ENCODE peak calls at places on chromosomes 1 and 21, in ten cellular contexts. Z is Panc1; X is upper lobe of right lung; U is A673; C is foreskin fibroblast; E is fibroblast of mammary gland; V is HCT116; K is CD8-positive, alpha-beta T cell; I is lower lobe of right lung; D is dorsolateral prefrontal cortex. Q is an unnamed sample.
A peak's percentile ranks its signal among the peaks of the same experiment; 100 is the strongest.

GRCh38 chr1:235425357-235425756 is 58.1 kb downstream of the TBCE start:
- DNase-seq in Z (no peak), C (no peak), K (no peak), X (no peak), V (no peak), E (no peak), D (no peak), I (no peak), U (no peak), Q (no peak)

GRCh38 chr21:41686664-41687063 is 80.2 kb downstream of the RIPK4 start:
- DNase-seq in U (no peak), X (no peak), I (no peak), Z (no peak), C (no peak), V (no peak), K (no peak), E (no peak), D (no peak), Q (no peak)

GRCh38 chr1:21261551-21262281 is 28.5 kb downstream of the ECE1 start:
- DNase-seq in K (no peak), C (peak; percentile 98), I (peak; percentile 59), E (peak; percentile 94), V (peak; percentile 64), X (no peak), D (no peak), U (peak; percentile 41), Z (no peak), Q (peak; percentile 8)

GRCh38 chr1:206768472-206769330 is 1.9 kb upstream of the IL19 start:
- DNase-seq in E (no peak), Z (no peak), C (no peak), I (no peak), V (no peak), U (no peak), X (no peak), D (no peak), K (no peak), Q (peak; percentile 49)

GRCh38 chr1:116997011-116997410 is 4.5 kb upstream of the CD101 start:
- DNase-seq in V (no peak), U (no peak), K (no peak), X (no peak), E (peak; percentile 34), I (no peak), C (no peak), Z (no peak), D (no peak), Q (no peak)

GRCh38 chr1:52323731-52324130 is 42.3 kb downstream of the CC2D1B start:
- DNase-seq in I (no peak), K (no peak), E (no peak), U (no peak), D (no peak), C (no peak), Z (no peak), V (no peak), X (no peak), Q (no peak)

GRCh38 chr1:82614090-82614489 is 813.4 kb downstream of the ADGRL2 start:
- DNase-seq in D (no peak), E (no peak), U (no peak), C (no peak), I (no peak), K (no peak), X (no peak), Z (no peak), V (no peak), Q (no peak)

GRCh38 chr1:21946836-21947587 is 9.9 kb upstream of the HSPG2 start:
- DNase-seq in D (no peak), E (no peak), Z (no peak), X (no peak), V (no peak), C (no peak), I (no peak), K (no peak), U (no peak), Q (no peak)

GRCh38 chr1:150528196-150528595 is 12.6 kb downstream of the FALEC start:
- DNase-seq in I (no peak), U (no peak), Z (no peak), E (peak; percentile 79), V (no peak), X (no peak), K (no peak), D (no peak), C (peak; percentile 78), Q (no peak)

GRCh38 chr1:150696151-150696550 is 803 bp downstream of the GOLPH3L start:
- DNase-seq in X (no peak), Z (no peak), D (no peak), V (no peak), I (no peak), E (no peak), C (no peak), U (no peak), K (no peak), Q (no peak)

GRCh38 chr1:178284059-178284458 is 190.2 kb downstream of the RASAL2 start:
- DNase-seq in C (no peak), K (no peak), X (no peak), D (no peak), U (no peak), Z (no peak), E (no peak), I (no peak), V (no peak), Q (no peak)

GRCh38 chr1:165543651-165544452 is at the start of gene LRRC52:
- DNase-seq in E (no peak), I (peak; percentile 70), X (peak; percentile 74), V (no peak), Z (no peak), K (no peak), U (peak; percentile 44), C (no peak), D (peak; percentile 63), Q (no peak)

GRCh38 chr1:231836227-231836893 is 209.8 kb downstream of the DISC1 start:
- DNase-seq in X (no peak), Z (no peak), K (no peak), C (no peak), I (no peak), D (no peak), U (no peak), E (no peak), V (no peak), Q (no peak)

GRCh38 chr1:90936061-90936460 is 85.8 kb downstream of the ZNF644 start:
- DNase-seq in C (no peak), V (no peak), E (no peak), Z (no peak), X (no peak), K (no peak), U (no peak), I (no peak), D (no peak), Q (no peak)

GRCh38 chr1:154956557-154956956 is 658 bp upstream of the PBXIP1 start:
- DNase-seq in I (no peak), X (no peak), V (no peak), E (no peak), C (peak; percentile 34), U (no peak), Z (no peak), D (peak; percentile 81), K (no peak), Q (no peak)

GRCh38 chr1:165298081-165298820 is 58.3 kb downstream of the LMX1A start:
- DNase-seq in V (no peak), Z (no peak), U (no peak), D (no peak), X (no peak), K (no peak), E (no peak), I (no peak), C (no peak), Q (no peak)

GRCh38 chr1:63867429-63868176 is 93.8 kb downstream of the ROR1 start:
- DNase-seq in C (no peak), U (no peak), V (no peak), K (no peak), X (no peak), D (no peak), E (no peak), Z (no peak), I (no peak), Q (no peak)
- TF ChIP-seq CTCF in C (no peak), U (no peak), V (no peak), K (no peak), X (no peak), D (no peak), E (no peak), Z (no peak), I (no peak), Q (no peak)

DNA sequence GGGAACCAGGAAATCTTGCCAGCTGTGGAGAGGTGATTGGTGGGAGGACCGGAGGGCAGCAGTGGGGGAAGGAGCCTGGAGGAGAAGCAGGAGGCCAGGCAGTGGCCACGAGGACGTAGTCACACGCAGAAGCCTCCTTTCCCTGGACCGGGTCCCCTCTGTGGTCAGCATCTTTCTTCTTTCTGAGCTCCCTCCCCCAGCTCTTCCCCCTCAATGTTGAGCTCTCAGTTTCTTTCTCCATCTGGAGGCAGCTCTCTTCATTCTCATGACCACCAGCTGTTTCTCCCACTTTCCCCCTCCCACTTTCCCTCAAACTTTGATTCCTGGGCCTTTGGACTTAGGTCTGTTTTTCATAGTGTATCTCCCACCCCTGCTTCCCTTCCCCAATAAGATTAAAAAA is 18.3 kb downstream of the KIRREL1 start:
- DNase-seq in V (no peak), U (no peak), Z (no peak), E (peak; percentile 30), I (no peak), D (no peak), K (no peak), X (no peak), C (peak; percentile 46), Q (no peak)
- H3K4me3 ChIP-seq in V (no peak overlapping the region), U (no peak overlapping the region), Z (no peak overlapping the region), E (no peak overlapping the region), I (no peak overlapping the region), D (no peak overlapping the region), K (no peak overlapping the region), X (no peak overlapping the region), C (peak overlapping the region; percentile 28), Q (no peak overlapping the region)

GRCh38 chr1:161201828-161202712 is at the start of gene NDUFS2:
- DNase-seq in E (peak; percentile 99), I (peak; percentile 99), Z (peak; percentile 89), U (peak; percentile 100), V (peak; percentile 99), X (peak; percentile 97), C (peak; percentile 99), D (peak; percentile 99), K (peak; percentile 95), Q (peak; percentile 99)
- TF ChIP-seq CTCF in E (peak; percentile 8), I (no peak), Z (no peak), U (peak; percentile 48), V (peak; percentile 31), X (no peak), C (no peak), D (peak; percentile 36), K (no peak), Q (no peak)

DNA sequence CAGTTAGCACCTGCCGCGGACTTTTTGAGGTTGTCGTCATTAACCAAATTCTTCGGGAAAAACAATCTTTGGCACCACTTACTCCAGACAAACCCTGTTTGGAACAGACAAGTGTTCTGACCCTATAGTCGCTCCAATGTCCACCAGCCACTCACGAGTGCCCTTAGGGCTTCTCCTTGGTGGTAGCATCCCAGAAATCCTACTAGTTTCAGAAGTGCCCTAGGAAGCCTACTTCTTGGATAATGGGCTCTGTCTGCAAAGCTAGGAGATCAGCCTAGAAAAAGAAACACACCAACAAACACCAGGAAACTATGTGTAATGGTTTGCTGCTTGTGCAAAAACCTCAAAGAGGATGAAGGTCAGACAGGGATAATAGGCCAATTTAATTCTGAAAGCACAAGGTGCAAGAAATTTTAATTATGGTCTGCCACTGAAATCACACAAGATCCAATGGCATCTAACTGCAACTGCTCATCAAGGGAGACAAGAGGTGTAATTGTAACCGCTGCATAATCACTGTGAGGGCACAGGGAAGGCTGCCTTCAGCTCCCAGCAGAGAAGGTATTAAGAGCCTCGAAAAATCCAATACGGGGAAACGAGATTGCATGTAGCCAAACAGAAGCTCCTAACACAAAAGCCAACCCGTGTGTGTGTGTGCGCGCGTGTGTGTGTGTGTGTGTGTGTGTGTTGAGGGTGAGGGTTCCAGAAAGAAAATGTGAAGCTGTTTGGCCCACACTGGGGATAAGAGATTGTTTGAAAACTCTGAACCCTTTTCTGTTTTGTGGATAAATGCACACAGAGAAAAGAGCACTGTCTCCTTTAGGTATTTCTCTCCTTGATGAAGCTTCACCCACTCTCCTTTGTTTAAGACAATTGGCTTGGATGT is 2.2 kb downstream of the WLS start:
- DNase-seq in V (no peak), I (no peak), U (peak; percentile 52), K (no peak), E (peak; percentile 41), C (peak; percentile 41), X (no peak), Z (no peak), D (no peak), Q (peak; percentile 12)
- H3K4me3 ChIP-seq in V (no peak overlapping the region), I (peak overlapping the region; percentile 84), U (peak overlapping the region; percentile 71), K (no peak overlapping the region), E (peak overlapping the region; percentile 54), C (peak overlapping the region; percentile 99), X (peak overlapping the region; percentile 77), Z (peak overlapping the region; percentile 47), D (peak overlapping the region; percentile 64), Q (no peak overlapping the region)